ENCODE peak calls at places on chromosomes 3 and 15, in nine cellular contexts. F is OCI-LY7; S is NCI-H460; T is T-helper 9 cell; R is activated CD4-positive, alpha-beta T cell treated with anti-CD3 and anti-CD28 coated beads for 36 hours; E is lower leg skin; V is AG04450; N is right cardiac atrium; Z is anterior cingulate cortex. U is an unnamed sample.

GRCh38 chr3:118781879-118782278 is 252.8 kb downstream of the IGSF11 start:
- DNase-seq in F (no peak), S (no peak), T (no peak), R (no peak), E (no peak), V (no peak), N (no peak), Z (no peak), U (no peak)

GRCh38 chr3:43587303-43587702 is 34.5 kb downstream of the ANO10 start:
- DNase-seq in F (no peak), S (no peak), T (no peak), R (no peak), E (no peak), V (no peak), N (no peak), Z (no peak), U (no peak)

GRCh38 chr3:111851511-111851954 is 7.5 kb upstream of the PHLDB2 start:
- DNase-seq in F (no peak), S (no peak), T (no peak), R (no peak), E (no peak), V (no peak), N (no peak), Z (no peak), U (no peak)

GRCh38 chr3:120198305-120198878 is 86.6 kb downstream of the GPR156 start:
- DNase-seq in F (peak), S (peak), T (no peak), R (peak), E (no peak), V (no peak), N (no peak), Z (peak), U (no peak)

GRCh38 chr3:48077835-48078234 is 61.6 kb upstream of the MAP4 start:
- DNase-seq in F (no peak), S (no peak), T (no peak), R (no peak), E (no peak), V (no peak), N (no peak), Z (no peak), U (no peak)

GRCh38 chr15:61169904-61170695 is 59.0 kb downstream of the RORA start:
- DNase-seq in F (peak), S (no peak), T (no peak), R (peak), E (no peak), V (no peak), N (no peak), Z (no peak), U (no peak)

GRCh38 chr3:143040264-143040879 is 39.0 kb downstream of the U2SURP start:
- DNase-seq in F (peak), S (peak), T (no peak), R (no peak), E (no peak), V (no peak), N (no peak), Z (no peak), U (no peak)

GRCh38 chr3:12175137-12175593 is 16.5 kb upstream of the TIMP4 start:
- DNase-seq in F (no peak), S (no peak), T (no peak), R (no peak), E (no peak), V (no peak), N (no peak), Z (no peak), U (no peak)

GRCh38 chr15:43776101-43776717 is 557 bp downstream of the ELL3 start:
- DNase-seq in F (peak), S (no peak), T (peak), R (peak), E (peak), V (no peak), N (peak), Z (no peak), U (no peak)

GRCh38 chr3:98563661-98564281 is 29.6 kb downstream of the CPOX start:
- DNase-seq in F (peak), S (no peak), T (peak), R (no peak), E (no peak), V (no peak), N (no peak), Z (no peak), U (no peak)

GRCh38 chr15:40911693-40912092 is 17.4 kb downstream of the VPS18 start:
- DNase-seq in F (no peak), S (no peak), T (no peak), R (no peak), E (no peak), V (no peak), N (no peak), Z (no peak), U (no peak)

GRCh38 chr15:73845507-73845906 is 27.9 kb upstream of the TBC1D21 start:
- DNase-seq in F (no peak), S (no peak), T (no peak), R (no peak), E (peak), V (no peak), N (no peak), Z (no peak), U (no peak)

GRCh38 chr3:183576487-183577107 is 21.1 kb upstream of the KLHL6 start:
- DNase-seq in F (peak), S (no peak), T (no peak), R (no peak), E (no peak), V (no peak), N (no peak), Z (peak), U (no peak)

GRCh38 chr3:156171517-156172267 is 51.3 kb downstream of the KCNAB1 start:
- DNase-seq in F (no peak), S (no peak), T (no peak), R (no peak), E (no peak), V (no peak), N (no peak), Z (no peak), U (no peak)

GRCh38 chr3:194487289-194488006 is 646 bp upstream of the ATP13A3 start:
- DNase-seq in F (peak), S (no peak), T (peak), R (peak), E (peak), V (no peak), N (peak), Z (no peak), U (peak)

GRCh38 chr3:12948891-12949711 is 107.7 kb upstream of the RPL32 start:
- DNase-seq in F (peak), S (no peak), T (no peak), R (peak), E (no peak), V (no peak), N (no peak), Z (peak), U (no peak)

GRCh38 chr3:111761309-111761795 is 97.7 kb upstream of the PHLDB2 start:
- DNase-seq in F (no peak), S (no peak), T (no peak), R (peak), E (no peak), V (no peak), N (no peak), Z (peak), U (no peak)

GRCh38 chr3:160369784-160370183 is 29.2 kb downstream of the IFT80 start:
- DNase-seq in F (no peak), S (no peak), T (no peak), R (no peak), E (no peak), V (no peak), N (no peak), Z (no peak), U (no peak)

GRCh38 chr15:33547876-33548275 is 237.1 kb downstream of the RYR3 start:
- DNase-seq in F (peak), S (peak), T (no peak), R (peak), E (no peak), V (peak), N (peak), Z (peak), U (no peak)

GRCh38 chr3:144810150-144810549 is 838.5 kb downstream of the DIPK2A start:
- DNase-seq in F (no peak), S (no peak), T (no peak), R (no peak), E (no peak), V (no peak), N (no peak), Z (no peak), U (no peak)

GRCh38 chr3:143084856-143085731 is 34.5 kb upstream of the CHST2 start:
- DNase-seq in F (no peak), S (no peak), T (no peak), R (peak), E (no peak), V (no peak), N (no peak), Z (no peak), U (no peak)

GRCh38 chr3:41792806-41793205 is 169.1 kb downstream of the ULK4 start:
- DNase-seq in F (no peak), S (no peak), T (no peak), R (no peak), E (no peak), V (no peak), N (no peak), Z (no peak), U (no peak)

GRCh38 chr3:163644172-163644571 is 1434.1 kb downstream of the SI start:
- DNase-seq in F (no peak), S (peak), T (no peak), R (no peak), E (no peak), V (no peak), N (no peak), Z (no peak), U (no peak)

GRCh38 chr3:18370672-18371071 is 54.5 kb downstream of the SATB1 start:
- DNase-seq in F (no peak), S (no peak), T (no peak), R (no peak), E (no peak), V (no peak), N (no peak), Z (peak), U (no peak)

GRCh38 chr3:114178770-114179368 is at the start of gene DRD3:
- DNase-seq in F (no peak), S (peak), T (peak), R (peak), E (no peak), V (peak), N (peak), Z (no peak), U (no peak)

GRCh38 chr15:66212471-66212870 is 41.1 kb downstream of the MEGF11 start:
- DNase-seq in F (no peak), S (no peak), T (no peak), R (no peak), E (peak), V (no peak), N (no peak), Z (peak), U (no peak)

GRCh38 chr3:24496529-24497482 is 2.2 kb upstream of the THRB start:
- DNase-seq in F (no peak), S (peak), T (no peak), R (peak), E (peak), V (peak), N (peak), Z (peak), U (peak)

GRCh38 chr3:12384451-12385233 is 95.8 kb downstream of the PPARG start:
- DNase-seq in F (no peak), S (no peak), T (no peak), R (no peak), E (no peak), V (no peak), N (no peak), Z (no peak), U (no peak)

GRCh38 chr3:134677196-134677986 is 26.6 kb upstream of the KY start:
- DNase-seq in F (peak), S (no peak), T (no peak), R (peak), E (no peak), V (no peak), N (no peak), Z (no peak), U (no peak)

GRCh38 chr3:172550347-172550943 is 27.2 kb upstream of the TNFSF10 start:
- DNase-seq in F (no peak), S (no peak), T (no peak), R (peak), E (no peak), V (peak), N (no peak), Z (no peak), U (no peak)